ENCODE peak calls at places on chromosomes 6 and 20, in ten cellular contexts. W is activated T-cell treated with anti-CD3 and anti-CD28 coated beads for 1 hour; J is sciatic nerve; C is GM20000; D is MM.1S; I is stimulated activated CD4-positive, alpha-beta T cell treated with anti-CD3 and anti-CD28 coated beads, Interleukin-12 subunit alpha, Interleukin-12 subunit beta, amount 100 ng/mL, for 48 hours; V is NCI-H526; G is hypothalamus; T is lung; L is LHCN-M2. N is an unnamed sample.

GRCh38 chr6:161748535-161749386 is 474.9 kb upstream of the AGPAT4 start:
- DNase-seq in W (no peak), J (no peak), C (peak), D (no peak), I (peak), V (peak), G (peak), T (no peak), L (peak), N (no peak)

GRCh38 chr20:22333885-22334545 is 250.4 kb downstream of the FOXA2 start:
- DNase-seq in W (no peak), J (peak), C (peak), D (peak), I (no peak), V (peak), G (no peak), T (peak), L (peak), N (peak)

GRCh38 chr6:109034439-109035041 is 60.1 kb downstream of the SESN1 start:
- DNase-seq in W (no peak), J (no peak), C (no peak), D (no peak), I (no peak), V (no peak), G (no peak), T (no peak), L (no peak), N (no peak)

GRCh38 chr20:37758332-37758731 is 64.5 kb downstream of the CTNNBL1 start:
- DNase-seq in W (no peak), J (no peak), C (no peak), D (no peak), I (no peak), V (no peak), G (no peak), T (no peak), L (no peak), N (no peak)

GRCh38 chr20:10965936-10966470 is 292.2 kb upstream of the JAG1 start:
- DNase-seq in W (no peak), J (no peak), C (no peak), D (no peak), I (no peak), V (no peak), G (no peak), T (no peak), L (peak), N (no peak)

GRCh38 chr6:116012471-116012949 is 48.2 kb downstream of the FRK start:
- DNase-seq in W (no peak), J (no peak), C (no peak), D (no peak), I (no peak), V (no peak), G (no peak), T (no peak), L (peak), N (no peak)

GRCh38 chr6:161215193-161215592 is 58.7 kb downstream of the AGPAT4 start:
- DNase-seq in W (no peak), J (no peak), C (no peak), D (no peak), I (no peak), V (no peak), G (no peak), T (no peak), L (peak), N (no peak)

GRCh38 chr6:87982134-87982533 is 65.5 kb upstream of the SPACA1 start:
- DNase-seq in W (no peak), J (no peak), C (no peak), D (no peak), I (no peak), V (no peak), G (no peak), T (no peak), L (no peak), N (no peak)

GRCh38 chr6:157514659-157515496 is 133.9 kb downstream of the ZDHHC14 start:
- DNase-seq in W (no peak), J (no peak), C (no peak), D (no peak), I (no peak), V (no peak), G (no peak), T (no peak), L (peak), N (no peak)

GRCh38 chr6:13873288-13874190 is 51.2 kb upstream of the RNF182 start:
- DNase-seq in W (peak), J (peak), C (peak), D (peak), I (peak), V (peak), G (no peak), T (peak), L (peak), N (peak)

GRCh38 chr6:15853259-15853658 is 190.4 kb upstream of the DTNBP1 start:
- DNase-seq in W (no peak), J (no peak), C (no peak), D (no peak), I (no peak), V (no peak), G (no peak), T (no peak), L (no peak), N (no peak)

GRCh38 chr20:63050406-63050805 is 43.6 kb upstream of the BHLHE23 start:
- DNase-seq in W (no peak), J (no peak), C (no peak), D (no peak), I (no peak), V (no peak), G (no peak), T (no peak), L (no peak), N (no peak)

GRCh38 chr20:17419459-17419858 is 111.7 kb downstream of the BFSP1 start:
- DNase-seq in W (no peak), J (no peak), C (no peak), D (no peak), I (no peak), V (no peak), G (no peak), T (no peak), L (no peak), N (no peak)

GRCh38 chr6:140857734-140858380 is 1274.9 kb upstream of the GJE1 start:
- DNase-seq in W (no peak), J (no peak), C (no peak), D (no peak), I (no peak), V (no peak), G (no peak), T (no peak), L (peak), N (no peak)

GRCh38 chr6:56595490-56596122 is 47.1 kb downstream of the DST start:
- DNase-seq in W (peak), J (peak), C (peak), D (peak), I (peak), V (peak), G (peak), T (no peak), L (peak), N (peak)